ENCODE peak calls at places on chromosomes 7 and 10, in five cellular contexts. H is HCT116, B is A549, A is endothelial cell of umbilical vein, Y is SK-N-SH. D is an unnamed sample.

GRCh38 chr7:14596421-14596820 is 306.1 kb downstream of the DGKB start:
- DNase-seq in H (no peak), B (no peak), A (no peak), Y (no peak), D (no peak)

GRCh38 chr7:54663186-54663585 is 95.8 kb downstream of the SEC61G start:
- DNase-seq in H (no peak), B (no peak), A (no peak), Y (no peak), D (no peak)

GRCh38 chr7:158650821-158651225 is 53.8 kb downstream of the NCAPG2 start:
- DNase-seq in H (no peak), B (no peak), A (no peak), Y (no peak), D (no peak)

GRCh38 chr7:137073571-137074325 is 205.3 kb downstream of the CHRM2 start:
- DNase-seq in H (no peak), B (no peak), A (no peak), Y (no peak), D (no peak)

GRCh38 chr7:121337398-121337797 is 8.6 kb downstream of the WNT16 start:
- DNase-seq in H (no peak), B (no peak), A (no peak), Y (peak), D (no peak)

GRCh38 chr7:158596745-158597144 is 9.1 kb upstream of the PTPRN2 start:
- DNase-seq in H (no peak), B (no peak), A (no peak), Y (no peak), D (no peak)

GRCh38 chr10:132912685-132913558 is 29.4 kb downstream of the CFAP46 start:
- DNase-seq in H (no peak), B (no peak), A (no peak), Y (no peak), D (no peak)

GRCh38 chr10:113492181-113492580 is 60.7 kb upstream of the HABP2 start:
- DNase-seq in H (no peak), B (no peak), A (no peak), Y (no peak), D (no peak)

GRCh38 chr7:46440186-46440585 is 519.1 kb upstream of the IGFBP3 start:
- DNase-seq in H (no peak), B (no peak), A (no peak), Y (no peak), D (no peak)

GRCh38 chr7:55032069-55032699 is 13.4 kb downstream of the EGFR start:
- DNase-seq in H (no peak), B (no peak), A (no peak), Y (no peak), D (no peak)

DNA sequence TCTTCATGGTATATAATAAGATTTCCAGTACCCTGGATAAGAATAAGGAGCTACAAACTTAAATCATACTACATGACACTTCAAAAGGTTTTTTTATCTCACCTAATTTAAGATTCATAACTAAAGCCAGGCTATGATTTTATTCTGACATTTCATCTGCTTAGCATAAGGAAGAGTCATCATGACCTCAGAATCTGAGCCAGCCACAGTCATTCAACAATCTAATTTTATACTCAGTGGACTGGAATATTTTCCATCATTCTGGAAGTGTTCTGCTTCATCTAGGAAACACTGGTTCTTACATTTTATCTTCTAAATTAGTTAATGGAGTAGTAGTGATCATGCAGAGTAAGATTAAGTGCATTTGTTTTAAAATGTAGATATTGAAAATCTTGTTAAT is 102.1 kb upstream of the KCND2 start:
- DNase-seq in H (no peak), B (no peak), A (no peak), Y (no peak), D (no peak)
- TF ChIP-seq MAX in H (no peak), B (no peak), A (no peak), Y (no peak), D (no peak)

DNA sequence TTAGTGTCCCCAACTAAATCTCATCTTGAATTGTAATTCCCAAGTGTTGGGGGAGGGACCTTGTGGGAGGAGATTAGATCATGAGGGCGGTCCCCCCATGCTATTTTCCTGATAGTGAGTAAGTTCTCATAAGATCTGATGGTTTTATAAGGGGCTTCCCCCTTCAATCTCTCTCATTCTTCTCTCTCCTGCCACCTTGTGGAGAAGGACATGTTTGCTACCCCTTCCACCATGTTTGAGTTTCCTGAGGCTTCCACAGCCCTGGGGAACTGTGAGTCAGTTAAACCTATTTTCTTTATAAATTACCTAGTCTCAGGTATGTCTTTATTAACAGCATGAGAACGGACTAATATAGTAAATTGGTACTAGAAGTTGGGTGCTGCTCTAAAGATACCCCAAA is 365.6 kb downstream of the ANKRD7 start:
- DNase-seq in H (peak), B (no peak), A (no peak), Y (no peak), D (peak)
- TF ChIP-seq CTCF in H (peak), B (no peak), A (no peak), Y (peak), D (peak)

GRCh38 chr7:99768471-99768870 is 15.5 kb downstream of the CYP3A4 start:
- DNase-seq in H (no peak), B (no peak), A (no peak), Y (no peak), D (no peak)

GRCh38 chr7:99764478-99764877 is 19.5 kb downstream of the CYP3A4 start:
- DNase-seq in H (no peak), B (no peak), A (no peak), Y (no peak), D (no peak)

GRCh38 chr7:99762680-99763327 is 21.2 kb downstream of the CYP3A4 start:
- DNase-seq in H (no peak), B (no peak), A (no peak), Y (no peak), D (no peak)

GRCh38 chr7:99767662-99768061 is 16.3 kb downstream of the CYP3A4 start:
- DNase-seq in H (no peak), B (no peak), A (no peak), Y (no peak), D (peak)

GRCh38 chr7:99766484-99767099 is 17.4 kb downstream of the CYP3A4 start:
- DNase-seq in H (no peak), B (no peak), A (no peak), Y (no peak), D (no peak)
- H3K4me3 ChIP-seq in H (no peak), B (no peak), A (no peak), Y (no peak), D (no peak)

DNA sequence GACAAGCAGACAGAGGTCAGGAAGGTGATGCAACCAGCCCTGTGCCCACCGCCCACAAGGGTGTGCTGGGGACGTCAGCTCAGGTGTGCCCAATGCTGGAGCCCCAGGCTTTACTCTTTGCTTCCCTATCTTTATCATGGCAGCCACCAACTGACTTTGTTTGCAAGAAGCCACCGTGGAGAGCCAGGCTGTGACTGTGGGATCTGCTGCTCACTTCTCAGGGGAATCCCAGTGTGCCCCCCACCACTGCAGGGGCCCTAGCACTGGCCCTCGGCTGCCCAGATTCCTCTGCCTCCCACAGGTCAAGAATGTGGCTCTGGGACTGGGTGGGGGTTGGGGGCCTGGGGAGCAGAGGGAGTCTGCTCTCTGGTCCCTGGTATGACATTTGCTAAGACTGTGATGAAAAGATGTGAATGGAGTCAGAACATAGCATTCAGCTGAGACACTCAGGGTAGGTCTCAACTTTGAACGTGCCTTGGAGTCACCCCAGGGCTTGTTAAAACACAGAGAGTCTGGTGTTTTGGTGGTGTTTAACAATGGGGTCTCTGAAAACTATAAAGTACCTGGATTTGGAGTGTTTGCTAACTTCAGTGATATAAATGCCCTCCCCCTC is 47.3 kb downstream of the ARHGAP22 start:
- DNase-seq in H (no peak), B (no peak), A (no peak), Y (no peak), D (no peak)
- TF ChIP-seq MAX in H (no peak), B (no peak), A (no peak), Y (no peak), D (no peak)

DNA sequence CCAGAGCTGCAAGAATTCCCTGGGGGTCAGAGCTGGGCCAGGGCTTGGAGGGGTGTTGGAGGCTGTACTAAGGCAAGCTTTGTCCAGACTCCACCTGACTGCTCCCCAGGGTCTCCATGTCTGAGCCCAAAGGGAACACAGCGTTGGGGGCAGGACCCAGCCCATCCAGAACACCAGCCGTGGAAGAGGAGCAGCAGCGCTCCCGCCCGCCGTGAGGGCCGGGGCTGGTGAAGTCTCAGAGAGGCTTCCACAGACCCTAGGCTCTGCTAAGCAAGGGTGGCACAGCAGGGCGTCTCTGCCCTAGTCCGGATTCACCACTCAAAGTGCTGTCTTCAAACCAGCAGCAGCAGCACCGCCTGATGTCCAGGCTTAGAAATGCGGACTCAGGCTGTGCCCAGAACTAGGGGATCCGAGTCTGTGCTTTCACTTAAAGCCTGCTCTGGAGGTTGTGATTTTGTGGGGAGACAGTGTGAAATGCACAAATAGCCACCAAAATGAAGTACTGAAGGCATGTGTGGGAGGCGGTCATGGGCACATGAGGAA is 16.7 kb upstream of the AQP1 start:
- DNase-seq in H (no peak), B (no peak), A (no peak), Y (no peak), D (peak)
- TF ChIP-seq CTCF in H (no peak), B (no peak), A (no peak), Y (peak), D (no peak)

D was measured in NB4.